ENCODE peak calls at places on chromosomes 12 and 14, in six cellular contexts. J is heart left ventricle, Z is coronary artery, O is kidney, G is psoas muscle, H is Peyer's patch. R is an unnamed sample.

GRCh38 chr14:34680806-34681479 is 33.5 kb downstream of the CFL2 start:
- DNase-seq in Z (no peak), H (no peak), J (no peak), O (no peak), G (no peak), R (no peak)

GRCh38 chr14:101350021-101350420 is 211.3 kb upstream of the DIO3 start:
- DNase-seq in H (peak; percentile 19), J (no peak), G (no peak), Z (no peak), O (peak; percentile 34), R (no peak)

GRCh38 chr12:116818341-116818856 is 62.8 kb downstream of the HRK start:
- DNase-seq in O (peak; percentile 71), G (no peak), Z (no peak), J (no peak), H (peak; percentile 54), R (no peak)

GRCh38 chr14:81311128-81311527 is 89.0 kb downstream of the STON2 start:
- DNase-seq in J (no peak), Z (no peak), H (no peak), G (no peak), O (no peak), R (no peak)

GRCh38 chr12:96210376-96211055 is 16.3 kb downstream of the ELK3 start:
- DNase-seq in J (no peak), H (peak; percentile 68), O (no peak), Z (peak; percentile 65), G (no peak), R (no peak)

GRCh38 chr12:100164153-100164704 is 21.6 kb upstream of the BLTP3B start:
- DNase-seq in Z (no peak), O (no peak), J (no peak), G (no peak), H (no peak), R (no peak)

GRCh38 chr12:128829870-128830504 is 6.2 kb upstream of the SLC15A4 start:
- DNase-seq in H (peak; percentile 73), J (no peak), Z (no peak), O (no peak), G (no peak), R (peak; percentile 84)

GRCh38 chr14:76773188-76773885 is 12.1 kb downstream of the VASH1 start:
- DNase-seq in G (peak; percentile 76), H (peak; percentile 61), J (peak; percentile 79), O (peak; percentile 89), Z (peak; percentile 90), R (no peak)

GRCh38 chr14:64760916-64761315 is 56.7 kb downstream of the PLEKHG3 start:
- DNase-seq in H (no peak), J (no peak), Z (no peak), G (no peak), O (no peak), R (no peak)

GRCh38 chr14:59213368-59214315 is 25.2 kb downstream of the DAAM1 start:
- DNase-seq in O (no peak), J (no peak), G (no peak), Z (no peak), H (no peak), R (no peak)

GRCh38 chr12:99852666-99853065 is 132.1 kb downstream of the ANKS1B start:
- DNase-seq in Z (no peak), H (no peak), G (no peak), O (no peak), J (no peak), R (no peak)

GRCh38 chr12:62190921-62191746 is 69.1 kb upstream of the USP15 start:
- DNase-seq in H (no peak), O (peak; percentile 65), Z (no peak), J (peak; percentile 54), G (no peak), R (peak; percentile 18)

GRCh38 chr12:54725233-54725843 is 77.2 kb upstream of the DCD start:
- DNase-seq in J (no peak), H (no peak), Z (no peak), O (no peak), G (no peak), R (no peak)

GRCh38 chr14:32711103-32711680 is 227.5 kb upstream of the NPAS3 start:
- DNase-seq in G (no peak), O (no peak), J (no peak), H (no peak), Z (no peak), R (no peak)

GRCh38 chr12:107522692-107523477 is 162.7 kb upstream of the PWP1 start:
- DNase-seq in G (no peak), J (no peak), H (no peak), Z (no peak), O (no peak), R (no peak)

GRCh38 chr14:69610859-69611263 is 535 bp upstream of the SUSD6 start:
- DNase-seq in O (no peak), J (no peak), G (no peak), H (no peak), Z (no peak), R (no peak)

GRCh38 chr14:51093371-51094281 is 1.3 kb downstream of the TRIM9 start:
- DNase-seq in H (peak; percentile 56), Z (no peak), J (peak; percentile 66), O (peak; percentile 75), G (no peak), R (peak; percentile 48)

GRCh38 chr12:52044284-52044983 is 6.8 kb upstream of the NR4A1 start:
- DNase-seq in Z (peak; percentile 97), H (no peak), O (peak; percentile 82), J (peak; percentile 93), G (peak; percentile 94), R (no peak)

DNA sequence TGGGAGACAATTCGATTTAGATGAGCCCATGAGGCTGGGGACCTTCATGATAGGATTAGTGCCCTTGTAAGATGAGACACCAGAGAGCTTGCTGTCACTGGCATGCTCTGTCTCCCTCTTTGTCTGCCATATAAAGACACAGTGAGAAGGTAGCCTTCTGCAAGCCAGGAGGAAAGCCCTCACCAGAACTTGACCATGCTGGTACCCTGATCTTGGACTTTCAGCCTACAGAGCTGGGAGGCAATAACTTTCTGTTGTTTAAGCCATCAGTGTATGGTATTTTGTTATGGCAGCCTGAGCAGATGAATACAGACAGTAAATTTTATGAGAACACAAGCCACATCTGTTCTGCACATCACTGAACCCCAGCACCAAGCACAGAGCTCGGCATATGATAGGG is 38.1 kb upstream of the RASSF3 start:
- DNase-seq in J (no peak), Z (no peak), H (no peak), G (no peak), O (no peak), R (no peak)
- H3K4me3 ChIP-seq in J (no peak overlapping the region), Z (no peak overlapping the region), H (no peak overlapping the region), G (no peak overlapping the region), O (no peak overlapping the region), R (no peak overlapping the region)

GRCh38 chr14:45526715-45527549 is 273.9 kb upstream of the MIS18BP1 start:
- DNase-seq in J (no peak), O (no peak), H (no peak), Z (no peak), G (peak; percentile 35), R (no peak)
- TF ChIP-seq CTCF in J (peak; percentile 49), O (peak; percentile 51), H (peak; percentile 8), Z (no peak), G (peak; percentile 38), R (peak; percentile 67)

GRCh38 chr12:30825341-30825740 is 70.6 kb upstream of the CAPRIN2 start:
- DNase-seq in O (peak; percentile 63), H (no peak), G (no peak), J (no peak), Z (no peak), R (no peak)

GRCh38 chr12:30822385-30823139 is 67.8 kb upstream of the CAPRIN2 start:
- DNase-seq in G (peak; percentile 72), O (peak; percentile 90), Z (peak; percentile 78), H (peak; percentile 72), J (peak; percentile 84), R (peak; percentile 17)

GRCh38 chr12:30823764-30824163 is 69.0 kb upstream of the CAPRIN2 start:
- DNase-seq in G (no peak), Z (no peak), J (no peak), H (no peak), O (no peak), R (no peak)

GRCh38 chr12:30824311-30824710 is 69.6 kb upstream of the CAPRIN2 start:
- DNase-seq in G (no peak), H (no peak), O (no peak), Z (no peak), J (no peak), R (no peak)

DNA sequence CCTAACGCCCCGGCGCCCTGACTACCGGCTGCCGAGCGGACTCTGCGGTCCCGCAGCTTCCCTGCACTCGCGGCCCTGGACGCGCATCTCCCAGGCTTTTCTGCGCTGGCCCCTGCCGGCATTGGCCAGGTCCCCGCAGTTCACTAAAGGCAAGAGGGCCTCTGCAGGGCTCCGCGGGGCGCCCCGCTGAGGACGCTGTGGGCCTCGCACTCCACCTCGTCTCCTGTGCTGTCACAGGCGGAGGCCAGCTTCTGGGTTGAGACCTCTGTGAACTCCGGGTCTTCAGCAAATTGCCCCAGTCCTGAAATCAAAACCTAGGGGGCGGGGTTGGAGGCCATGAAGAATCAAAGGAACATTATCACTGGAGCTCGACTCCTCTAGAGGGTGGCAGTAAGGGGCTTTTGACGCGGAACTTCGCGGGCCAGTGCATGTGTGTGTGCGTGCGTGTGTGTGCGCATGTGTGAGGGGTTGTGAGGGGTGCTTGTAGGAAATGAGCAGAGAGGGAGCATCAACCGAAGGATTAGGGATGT is 68.5 kb upstream of the CAPRIN2 start:
- DNase-seq in G (no peak), J (no peak), Z (no peak), O (peak; percentile 77), H (peak; percentile 65), R (peak; percentile 32)
- H3K4me3 ChIP-seq in G (peak overlapping the region; percentile 63), J (peak overlapping the region; percentile 48), Z (peak overlapping the region; percentile 69), O (peak overlapping the region; percentile 40), H (peak overlapping the region; percentile 41), R (peak overlapping the region; percentile 39)

GRCh38 chr12:6065872-6066217 is 58.6 kb downstream of the VWF start:
- DNase-seq in Z (no peak), G (no peak), J (no peak), H (no peak), O (no peak), R (no peak)

GRCh38 chr12:6065131-6065871 is 59.2 kb downstream of the VWF start:
- DNase-seq in H (no peak), O (no peak), G (no peak), J (no peak), Z (no peak), R (no peak)

GRCh38 chr12:6066651-6067050 is 57.8 kb downstream of the VWF start:
- DNase-seq in Z (no peak), O (no peak), G (no peak), H (no peak), J (no peak), R (no peak)

GRCh38 chr12:6068226-6068625 is 56.2 kb downstream of the VWF start:
- DNase-seq in G (no peak), J (no peak), H (no peak), O (no peak), Z (no peak), R (no peak)

DNA sequence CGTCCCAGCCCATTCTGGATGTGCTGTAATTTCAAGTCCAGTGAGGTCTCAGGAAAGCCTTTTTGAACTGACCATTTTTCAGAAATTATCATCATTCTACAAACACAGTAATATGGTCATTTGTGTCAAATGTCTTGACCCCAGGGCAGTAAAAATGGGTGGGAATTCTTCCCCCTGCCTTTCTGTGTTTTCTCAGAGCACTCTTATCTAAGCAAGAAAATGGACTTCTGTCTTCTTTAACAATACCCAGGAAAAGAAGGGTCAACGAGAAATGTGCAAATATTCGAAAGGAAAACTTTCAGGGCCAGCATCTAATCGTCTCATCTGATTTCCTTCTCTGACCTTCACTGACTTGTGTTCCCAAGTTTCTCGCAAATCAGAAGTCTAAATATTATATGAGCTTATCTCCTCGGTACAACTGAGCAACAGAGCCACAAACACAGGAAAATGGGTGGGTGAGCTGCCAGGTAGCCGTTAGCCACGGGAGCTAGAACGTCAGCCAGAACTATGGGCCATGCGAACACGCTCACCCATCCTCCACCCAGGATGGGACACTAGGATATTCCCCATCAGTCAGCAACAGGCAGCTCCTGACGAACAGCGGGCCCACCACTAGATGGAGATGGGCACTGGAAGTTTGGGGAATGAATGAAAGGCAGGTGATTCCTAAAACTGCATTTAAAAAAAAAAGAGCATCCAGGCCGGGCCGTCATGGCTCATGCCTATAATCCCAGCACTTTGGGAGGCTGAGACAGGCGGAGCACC is 57.1 kb downstream of the VWF start:
- DNase-seq in G (no peak), H (peak; percentile 59), J (no peak), Z (no peak), O (no peak), R (no peak)
- TF ChIP-seq CTCF in G (peak; percentile 14), H (peak; percentile 35), J (peak; percentile 54), Z (no peak), O (peak; percentile 25), R (no peak)